ENCODE peak calls at places on chromosomes 16 and 17, in ten cellular contexts. One of them, this sample, is unnamed.

GRCh38 chr17:77440571-77440981 is 299.8 kb downstream of the SEC14L1 start:
- DNase-seq in sigmoid colon: no peak
- DNase-seq in tibial nerve: no peak
- DNase-seq in endothelial cell: no peak
- DNase-seq in A673: no peak
- DNase-seq in OCI-LY7: peak
- DNase-seq in keratinocyte: no peak
- DNase-seq in Peyer's patch: no peak
- DNase-seq in kidney epithelial cell: no peak
- DNase-seq in SK-N-SH: no peak
- DNase-seq in this sample: no peak

GRCh38 chr16:66041907-66042306 is 324.6 kb upstream of the CDH5 start:
- DNase-seq in sigmoid colon: no peak
- DNase-seq in Peyer's patch: no peak
- DNase-seq in keratinocyte: peak
- DNase-seq in OCI-LY7: no peak
- DNase-seq in A673: no peak
- DNase-seq in endothelial cell: no peak
- DNase-seq in kidney epithelial cell: no peak
- DNase-seq in SK-N-SH: no peak
- DNase-seq in tibial nerve: no peak
- DNase-seq in this sample: no peak

GRCh38 chr16:27722266-27722636 is 172.3 kb downstream of the KATNIP start:
- DNase-seq in sigmoid colon: no peak
- DNase-seq in keratinocyte: no peak
- DNase-seq in A673: no peak
- DNase-seq in kidney epithelial cell: no peak
- DNase-seq in OCI-LY7: no peak
- DNase-seq in Peyer's patch: peak
- DNase-seq in endothelial cell: no peak
- DNase-seq in SK-N-SH: no peak
- DNase-seq in tibial nerve: no peak
- DNase-seq in this sample: no peak

GRCh38 chr16:14086477-14086876 is 15.4 kb downstream of the MRTFB start:
- DNase-seq in SK-N-SH: no peak
- DNase-seq in endothelial cell: no peak
- DNase-seq in tibial nerve: no peak
- DNase-seq in kidney epithelial cell: no peak
- DNase-seq in keratinocyte: no peak
- DNase-seq in A673: no peak
- DNase-seq in OCI-LY7: no peak
- DNase-seq in Peyer's patch: no peak
- DNase-seq in sigmoid colon: no peak
- DNase-seq in this sample: no peak

GRCh38 chr17:4947010-4947410 is 1.3 kb downstream of the PFN1 start:
- DNase-seq in kidney epithelial cell: no peak
- DNase-seq in sigmoid colon: peak
- DNase-seq in keratinocyte: no peak
- DNase-seq in OCI-LY7: no peak
- DNase-seq in endothelial cell: no peak
- DNase-seq in A673: peak
- DNase-seq in SK-N-SH: no peak
- DNase-seq in tibial nerve: no peak
- DNase-seq in Peyer's patch: no peak
- DNase-seq in this sample: no peak

GRCh38 chr17:45440161-45440859 is 7.6 kb upstream of the ARHGAP27 start:
- DNase-seq in sigmoid colon: peak
- DNase-seq in A673: no peak
- DNase-seq in kidney epithelial cell: no peak
- DNase-seq in tibial nerve: no peak
- DNase-seq in Peyer's patch: no peak
- DNase-seq in SK-N-SH: no peak
- DNase-seq in endothelial cell: no peak
- DNase-seq in keratinocyte: no peak
- DNase-seq in OCI-LY7: peak
- DNase-seq in this sample: no peak

GRCh38 chr16:1765826-1766225 is 5.5 kb downstream of the NME3 start:
- DNase-seq in SK-N-SH: no peak
- DNase-seq in A673: no peak
- DNase-seq in OCI-LY7: no peak
- DNase-seq in endothelial cell: no peak
- DNase-seq in tibial nerve: no peak
- DNase-seq in sigmoid colon: no peak
- DNase-seq in Peyer's patch: no peak
- DNase-seq in kidney epithelial cell: no peak
- DNase-seq in keratinocyte: no peak
- DNase-seq in this sample: no peak

GRCh38 chr17:27975146-27976011 is 67.1 kb upstream of the NLK start:
- DNase-seq in OCI-LY7: no peak
- DNase-seq in sigmoid colon: no peak
- DNase-seq in endothelial cell: no peak
- DNase-seq in Peyer's patch: no peak
- DNase-seq in A673: no peak
- DNase-seq in kidney epithelial cell: no peak
- DNase-seq in tibial nerve: no peak
- DNase-seq in SK-N-SH: no peak
- DNase-seq in keratinocyte: no peak
- DNase-seq in this sample: no peak

GRCh38 chr16:85915125-85915845 is 16.3 kb downstream of the IRF8 start:
- DNase-seq in OCI-LY7: no peak
- DNase-seq in A673: no peak
- DNase-seq in Peyer's patch: peak
- DNase-seq in SK-N-SH: no peak
- DNase-seq in kidney epithelial cell: no peak
- DNase-seq in sigmoid colon: no peak
- DNase-seq in endothelial cell: no peak
- DNase-seq in keratinocyte: no peak
- DNase-seq in tibial nerve: no peak
- DNase-seq in this sample: no peak

GRCh38 chr16:57544129-57544653 is 1.7 kb downstream of the ADGRG5 start:
- DNase-seq in tibial nerve: no peak
- DNase-seq in OCI-LY7: peak
- DNase-seq in Peyer's patch: no peak
- DNase-seq in A673: no peak
- DNase-seq in keratinocyte: no peak
- DNase-seq in endothelial cell: no peak
- DNase-seq in SK-N-SH: no peak
- DNase-seq in sigmoid colon: no peak
- DNase-seq in kidney epithelial cell: no peak
- DNase-seq in this sample: no peak

GRCh38 chr17:78715000-78715771 is 66.9 kb downstream of the CYTH1 start:
- DNase-seq in keratinocyte: no peak
- DNase-seq in kidney epithelial cell: no peak
- DNase-seq in SK-N-SH: no peak
- DNase-seq in A673: no peak
- DNase-seq in OCI-LY7: peak
- DNase-seq in sigmoid colon: no peak
- DNase-seq in endothelial cell: no peak
- DNase-seq in tibial nerve: no peak
- DNase-seq in Peyer's patch: no peak
- DNase-seq in this sample: no peak

GRCh38 chr17:29179232-29180036 is 764 bp downstream of the MYO18A start:
- DNase-seq in A673: no peak
- DNase-seq in endothelial cell: peak
- DNase-seq in sigmoid colon: no peak
- DNase-seq in SK-N-SH: peak
- DNase-seq in keratinocyte: peak
- DNase-seq in OCI-LY7: no peak
- DNase-seq in tibial nerve: no peak
- DNase-seq in Peyer's patch: peak
- DNase-seq in kidney epithelial cell: no peak
- DNase-seq in this sample: no peak

GRCh38 chr16:66427036-66427446 is at the start of gene BEAN1:
- DNase-seq in endothelial cell: no peak
- DNase-seq in SK-N-SH: peak
- DNase-seq in tibial nerve: no peak
- DNase-seq in sigmoid colon: peak
- DNase-seq in kidney epithelial cell: no peak
- DNase-seq in keratinocyte: no peak
- DNase-seq in Peyer's patch: no peak
- DNase-seq in OCI-LY7: no peak
- DNase-seq in A673: no peak
- DNase-seq in this sample: peak

GRCh38 chr17:73292031-73292531 is 19.7 kb downstream of the CDC42EP4 start:
- DNase-seq in SK-N-SH: peak
- DNase-seq in keratinocyte: no peak
- DNase-seq in OCI-LY7: no peak
- DNase-seq in endothelial cell: no peak
- DNase-seq in tibial nerve: no peak
- DNase-seq in Peyer's patch: no peak
- DNase-seq in kidney epithelial cell: peak
- DNase-seq in sigmoid colon: peak
- DNase-seq in A673: no peak
- DNase-seq in this sample: no peak

GRCh38 chr17:2906907-2907306 is 110.7 kb downstream of the RAP1GAP2 start:
- DNase-seq in kidney epithelial cell: no peak
- DNase-seq in sigmoid colon: no peak
- DNase-seq in A673: no peak
- DNase-seq in tibial nerve: no peak
- DNase-seq in OCI-LY7: peak
- DNase-seq in Peyer's patch: no peak
- DNase-seq in SK-N-SH: no peak
- DNase-seq in keratinocyte: no peak
- DNase-seq in endothelial cell: no peak
- DNase-seq in this sample: no peak

DNA sequence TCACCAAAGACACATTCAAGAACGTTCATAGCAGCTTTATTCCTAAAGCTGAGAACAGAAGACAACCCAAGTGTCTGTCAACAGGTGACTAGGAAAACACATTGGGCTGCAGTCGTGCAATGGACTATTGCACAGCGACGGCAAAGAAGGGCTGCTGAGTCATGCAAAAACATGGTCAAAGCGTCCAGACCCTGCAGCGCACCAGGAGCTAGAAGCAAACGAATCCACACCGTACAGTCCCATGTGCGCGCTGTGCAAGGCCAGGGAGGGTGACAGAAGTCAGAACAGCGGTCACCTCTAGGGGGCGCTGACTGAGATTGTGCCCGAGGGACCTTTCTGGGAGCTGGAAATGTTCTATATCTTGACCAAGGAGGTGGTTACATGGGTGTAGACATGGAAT is 266.4 kb downstream of the MAF start:
- DNase-seq in A673: peak
- DNase-seq in endothelial cell: peak
- DNase-seq in SK-N-SH: no peak
- DNase-seq in kidney epithelial cell: no peak
- DNase-seq in tibial nerve: no peak
- DNase-seq in sigmoid colon: no peak
- DNase-seq in OCI-LY7: peak
- DNase-seq in keratinocyte: no peak
- DNase-seq in Peyer's patch: no peak
- DNase-seq in this sample: no peak
- TF ChIP-seq CTCF in A673: peak
- TF ChIP-seq CTCF in endothelial cell: peak
- TF ChIP-seq CTCF in SK-N-SH: no peak
- TF ChIP-seq CTCF in kidney epithelial cell: peak
- TF ChIP-seq CTCF in tibial nerve: no peak
- TF ChIP-seq CTCF in sigmoid colon: no peak
- TF ChIP-seq CTCF in OCI-LY7: peak
- TF ChIP-seq CTCF in keratinocyte: peak
- TF ChIP-seq CTCF in Peyer's patch: no peak
- TF ChIP-seq CTCF in this sample: peak

GRCh38 chr16:75555707-75556512 is at the start of gene TMEM231:
- DNase-seq in endothelial cell: peak
- DNase-seq in A673: peak
- DNase-seq in SK-N-SH: peak
- DNase-seq in sigmoid colon: peak
- DNase-seq in Peyer's patch: peak
- DNase-seq in kidney epithelial cell: peak
- DNase-seq in OCI-LY7: peak
- DNase-seq in tibial nerve: peak
- DNase-seq in keratinocyte: no peak
- DNase-seq in this sample: peak
- TF ChIP-seq CTCF in endothelial cell: no peak
- TF ChIP-seq CTCF in A673: no peak
- TF ChIP-seq CTCF in SK-N-SH: peak
- TF ChIP-seq CTCF in sigmoid colon: no peak
- TF ChIP-seq CTCF in Peyer's patch: no peak
- TF ChIP-seq CTCF in kidney epithelial cell: no peak
- TF ChIP-seq CTCF in OCI-LY7: peak
- TF ChIP-seq CTCF in tibial nerve: no peak
- TF ChIP-seq CTCF in keratinocyte: no peak
- TF ChIP-seq CTCF in this sample: no peak

DNA sequence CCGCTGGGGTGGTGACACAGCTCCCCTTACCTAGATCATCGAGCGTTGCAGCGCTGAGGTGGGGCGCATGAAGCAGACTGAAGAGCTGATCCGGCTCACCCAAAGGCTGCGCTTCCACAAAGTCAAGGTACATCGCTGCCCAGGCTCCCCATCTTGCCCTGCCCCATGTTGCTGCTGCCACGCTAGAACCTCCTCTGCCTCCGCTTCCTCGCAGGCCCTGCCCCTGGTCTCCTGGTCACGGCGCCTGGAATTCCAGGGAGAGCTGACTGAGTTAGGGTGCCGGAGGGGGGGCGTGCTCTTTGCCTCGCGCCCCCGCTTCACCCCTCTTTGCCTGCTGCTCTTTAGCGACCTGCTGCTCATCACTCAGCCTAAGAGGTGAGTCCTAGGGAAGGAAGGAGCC is 8.5 kb downstream of the ARHGEF15 start:
- DNase-seq in SK-N-SH: no peak
- DNase-seq in A673: no peak
- DNase-seq in sigmoid colon: no peak
- DNase-seq in endothelial cell: no peak
- DNase-seq in keratinocyte: no peak
- DNase-seq in OCI-LY7: no peak
- DNase-seq in Peyer's patch: no peak
- DNase-seq in tibial nerve: no peak
- DNase-seq in kidney epithelial cell: no peak
- DNase-seq in this sample: no peak
- TF ChIP-seq CTCF in SK-N-SH: no peak
- TF ChIP-seq CTCF in A673: no peak
- TF ChIP-seq CTCF in sigmoid colon: no peak
- TF ChIP-seq CTCF in endothelial cell: no peak
- TF ChIP-seq CTCF in keratinocyte: no peak
- TF ChIP-seq CTCF in OCI-LY7: no peak
- TF ChIP-seq CTCF in Peyer's patch: no peak
- TF ChIP-seq CTCF in tibial nerve: no peak
- TF ChIP-seq CTCF in kidney epithelial cell: no peak
- TF ChIP-seq CTCF in this sample: no peak

DNA sequence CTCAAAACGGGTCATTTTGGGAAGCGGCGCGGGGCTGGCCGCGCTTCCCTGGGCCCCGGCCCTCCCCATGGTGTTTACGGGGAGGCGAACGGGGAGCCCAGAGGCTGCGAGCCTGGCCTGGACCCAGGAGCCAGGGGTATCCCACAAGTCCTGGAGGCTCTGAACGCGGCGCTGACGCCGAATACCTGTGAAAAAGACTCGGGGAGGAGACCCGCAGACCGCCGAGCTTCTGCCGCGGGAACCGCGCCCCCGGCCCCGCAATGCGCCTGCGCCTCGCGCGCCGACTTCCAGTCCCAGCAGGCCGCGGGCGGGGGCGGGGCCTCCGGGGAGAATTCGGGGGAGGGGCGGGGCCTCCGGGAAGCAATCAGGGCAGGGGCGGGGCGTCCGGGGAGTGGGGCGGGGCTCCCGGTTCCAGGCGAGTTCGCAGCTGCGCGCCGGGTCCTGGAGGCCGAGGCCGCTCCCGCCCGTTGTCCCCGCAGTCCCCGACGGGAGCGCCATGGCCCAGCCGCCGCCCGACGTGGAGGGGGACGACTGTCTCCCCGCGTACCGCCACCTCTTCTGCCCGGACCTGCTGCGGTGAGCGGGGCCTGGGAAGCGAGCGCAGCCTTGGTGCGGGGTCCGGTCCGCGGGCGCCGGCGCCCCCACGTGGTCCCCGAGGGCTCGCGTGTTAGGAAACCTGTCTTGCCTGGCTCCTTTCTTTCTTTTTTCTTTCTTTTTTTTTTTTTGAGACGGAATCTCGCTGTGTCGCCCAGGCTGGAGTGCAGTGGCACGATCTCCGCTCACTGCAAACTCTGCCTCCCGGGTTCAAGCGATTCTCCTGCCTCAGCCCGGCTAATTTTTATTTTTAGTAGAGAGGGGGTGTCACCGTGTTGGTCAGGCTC is at the start of gene DECR2:
- DNase-seq in endothelial cell: peak
- DNase-seq in OCI-LY7: peak
- DNase-seq in Peyer's patch: peak
- DNase-seq in tibial nerve: peak
- DNase-seq in SK-N-SH: peak
- DNase-seq in sigmoid colon: peak
- DNase-seq in kidney epithelial cell: no peak
- DNase-seq in keratinocyte: no peak
- DNase-seq in A673: peak
- DNase-seq in this sample: peak
- TF ChIP-seq CTCF in endothelial cell: no peak
- TF ChIP-seq CTCF in OCI-LY7: peak
- TF ChIP-seq CTCF in Peyer's patch: peak
- TF ChIP-seq CTCF in tibial nerve: peak
- TF ChIP-seq CTCF in SK-N-SH: peak
- TF ChIP-seq CTCF in sigmoid colon: peak
- TF ChIP-seq CTCF in kidney epithelial cell: peak
- TF ChIP-seq CTCF in keratinocyte: peak
- TF ChIP-seq CTCF in A673: peak
- TF ChIP-seq CTCF in this sample: peak